ENCODE peak calls at places on chromosome 13, in six cellular contexts. C is naive thymus-derived CD4-positive, alpha-beta T cell; Z is GM23248; I is thoracic aorta; E is tibial artery; Q is spleen. V is an unnamed sample.

GRCh38 chr13:34409496-34410163 is 532.4 kb upstream of the NBEA start:
- DNase-seq in I (no peak), E (no peak), Z (no peak), Q (no peak), C (no peak), V (no peak)

GRCh38 chr13:112119192-112120030 is 52.5 kb downstream of the SOX1 start:
- DNase-seq in Q (peak; percentile 55), I (no peak), E (no peak), C (no peak), Z (no peak), V (no peak)

GRCh38 chr13:26599403-26599802 is 41.9 kb downstream of the WASF3 start:
- DNase-seq in I (no peak), C (no peak), Q (no peak), Z (no peak), E (no peak), V (no peak)

GRCh38 chr13:98483636-98484288 is 93.1 kb downstream of the STK24 start:
- DNase-seq in Q (no peak), C (no peak), Z (peak; percentile 37), E (no peak), I (no peak), V (no peak)

GRCh38 chr13:67416047-67416925 is 186.2 kb upstream of the PCDH9 start:
- DNase-seq in Q (no peak), I (no peak), C (no peak), E (no peak), Z (peak; percentile 24), V (no peak)

GRCh38 chr13:59371229-59371628 is 792.5 kb downstream of the DIAPH3 start:
- DNase-seq in C (no peak), Q (no peak), E (no peak), Z (no peak), I (no peak), V (no peak)

GRCh38 chr13:24271611-24272451 is 37.5 kb upstream of the C1QTNF9 start:
- DNase-seq in Z (peak; percentile 66), I (no peak), E (peak; percentile 52), Q (peak; percentile 93), C (peak; percentile 90), V (peak; percentile 88)

GRCh38 chr13:72284791-72285190 is 417.8 kb upstream of the DACH1 start:
- DNase-seq in Q (no peak), I (no peak), C (no peak), Z (no peak), E (no peak), V (no peak)

GRCh38 chr13:30318026-30318425 is 10.7 kb upstream of the KATNAL1 start:
- DNase-seq in C (no peak), Q (no peak), Z (no peak), E (no peak), I (no peak), V (no peak)

GRCh38 chr13:101449971-101450748 is 2.3 kb upstream of the ITGBL1 start:
- DNase-seq in E (no peak), C (no peak), Z (peak; percentile 93), I (no peak), Q (no peak), V (no peak)

GRCh38 chr13:33349996-33350826 is 64.7 kb upstream of the STARD13 start:
- DNase-seq in I (no peak), C (no peak), E (peak; percentile 59), Q (peak; percentile 88), Z (peak; percentile 67), V (peak; percentile 84)

GRCh38 chr13:19672990-19673389 is 39.5 kb downstream of the MPHOSPH8 start:
- DNase-seq in Z (no peak), E (no peak), I (no peak), Q (no peak), C (no peak), V (no peak)

GRCh38 chr13:54574791-54575190 is 1546.2 kb downstream of the OLFM4 start:
- DNase-seq in I (no peak), C (no peak), Q (no peak), Z (no peak), E (no peak), V (no peak)

GRCh38 chr13:23656637-23657036 is 86.4 kb downstream of the TNFRSF19 start:
- DNase-seq in E (no peak), I (no peak), Z (peak; percentile 69), Q (no peak), C (no peak), V (peak; percentile 52)

DNA sequence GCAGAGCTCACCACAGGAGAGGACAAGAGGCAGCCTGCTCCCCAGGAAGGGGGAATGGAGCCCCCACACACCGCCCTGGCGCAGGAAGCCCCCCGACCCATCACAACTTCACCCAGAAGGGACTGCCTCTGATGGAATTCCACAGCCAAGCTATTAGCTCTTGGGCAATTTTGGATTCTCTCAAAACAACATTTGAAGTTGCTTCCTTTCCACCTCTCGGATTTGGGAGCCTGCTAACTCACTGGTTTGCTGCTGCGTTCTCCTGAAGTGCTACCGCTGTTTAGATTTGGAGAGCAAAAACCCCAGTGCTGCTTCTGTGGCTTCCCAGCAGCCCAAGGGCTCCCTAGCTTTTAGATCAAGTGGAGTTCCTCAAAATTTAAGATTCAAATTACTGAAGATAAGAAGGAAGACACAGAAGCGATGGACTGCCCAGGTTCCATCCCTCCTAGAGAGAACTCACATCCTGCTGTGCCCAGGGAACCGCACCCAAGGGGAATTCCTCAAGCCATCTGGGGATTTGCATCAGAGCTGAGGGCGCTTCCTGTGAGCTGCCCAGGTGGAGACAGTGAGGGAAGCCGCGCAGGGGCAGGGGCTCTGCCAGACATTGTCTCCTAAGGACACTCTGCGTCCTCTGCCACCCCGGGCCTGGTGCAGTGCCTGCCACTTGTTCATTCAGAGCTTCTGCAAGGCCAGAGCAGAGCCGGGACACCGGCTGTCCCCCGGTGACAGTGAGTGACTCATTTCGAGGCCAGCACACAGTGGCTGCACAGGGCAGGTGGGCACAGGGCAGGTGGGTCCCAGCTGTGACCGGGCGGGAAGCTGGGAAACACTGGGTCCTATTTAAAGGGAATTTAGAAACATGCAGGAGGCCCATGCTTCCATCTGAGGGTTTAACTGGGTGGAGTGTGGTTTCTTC is 45.5 kb downstream of the COL4A1 start:
- DNase-seq in C (no peak), Z (no peak), I (no peak), Q (no peak), E (no peak), V (no peak)
- H3K27ac ChIP-seq in C (no peak overlapping the region), Z (no peak overlapping the region), I (peak overlapping the region; percentile 75), Q (peak overlapping the region; percentile 73), E (peak overlapping the region; percentile 74), V (peak overlapping the region; percentile 67)

DNA sequence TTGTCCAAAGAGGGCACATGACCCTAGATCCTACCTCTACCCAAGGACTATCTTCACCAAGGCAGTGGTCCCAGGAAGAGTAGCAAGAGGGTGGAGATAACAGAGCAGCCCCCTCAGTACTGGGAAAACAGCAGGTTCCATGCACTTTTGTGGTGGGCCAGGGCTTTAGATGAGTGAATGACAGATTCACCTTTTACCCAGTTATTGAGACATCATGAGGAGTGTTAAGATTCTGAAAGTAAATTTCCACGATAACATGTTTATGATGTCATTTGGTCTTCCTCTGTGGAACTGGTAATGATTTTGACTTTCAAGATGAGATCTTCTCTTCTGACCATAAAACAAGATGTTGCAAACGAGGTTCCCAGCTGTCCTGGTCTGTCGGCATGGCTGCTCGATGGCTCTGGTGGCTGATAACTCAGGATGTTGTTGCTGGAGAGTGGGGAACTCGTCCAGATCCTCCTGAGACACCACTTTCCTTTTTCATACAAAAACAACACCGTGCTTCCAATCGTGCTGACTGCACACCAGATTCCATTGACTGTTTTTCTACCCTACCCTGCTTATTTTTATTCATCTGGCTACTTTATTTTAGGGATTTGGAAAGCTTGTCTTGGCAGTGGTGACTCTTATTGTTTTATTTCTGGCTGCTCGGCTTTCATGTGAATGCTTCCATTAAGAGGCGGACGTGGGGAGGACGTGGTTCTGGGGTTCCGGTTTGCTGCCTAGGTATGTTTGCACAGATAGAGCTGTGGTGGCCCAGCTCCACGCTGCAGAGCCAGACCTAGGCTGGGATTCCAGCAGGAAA is 88.5 kb downstream of the LRCH1 start:
- DNase-seq in I (no peak), Z (peak; percentile 34), E (no peak), Q (no peak), C (no peak), V (peak; percentile 63)
- H3K4me1 ChIP-seq in I (peaks cover 34% of the 10 kb centered on the region), Z (peaks cover 24% of the 10 kb centered on the region), E (peaks cover 21% of the 10 kb centered on the region), Q (peaks cover 24% of the 10 kb centered on the region), C (no peaks in the 10 kb centered on the region), V (peaks cover 82% of the 10 kb centered on the region)

DNA sequence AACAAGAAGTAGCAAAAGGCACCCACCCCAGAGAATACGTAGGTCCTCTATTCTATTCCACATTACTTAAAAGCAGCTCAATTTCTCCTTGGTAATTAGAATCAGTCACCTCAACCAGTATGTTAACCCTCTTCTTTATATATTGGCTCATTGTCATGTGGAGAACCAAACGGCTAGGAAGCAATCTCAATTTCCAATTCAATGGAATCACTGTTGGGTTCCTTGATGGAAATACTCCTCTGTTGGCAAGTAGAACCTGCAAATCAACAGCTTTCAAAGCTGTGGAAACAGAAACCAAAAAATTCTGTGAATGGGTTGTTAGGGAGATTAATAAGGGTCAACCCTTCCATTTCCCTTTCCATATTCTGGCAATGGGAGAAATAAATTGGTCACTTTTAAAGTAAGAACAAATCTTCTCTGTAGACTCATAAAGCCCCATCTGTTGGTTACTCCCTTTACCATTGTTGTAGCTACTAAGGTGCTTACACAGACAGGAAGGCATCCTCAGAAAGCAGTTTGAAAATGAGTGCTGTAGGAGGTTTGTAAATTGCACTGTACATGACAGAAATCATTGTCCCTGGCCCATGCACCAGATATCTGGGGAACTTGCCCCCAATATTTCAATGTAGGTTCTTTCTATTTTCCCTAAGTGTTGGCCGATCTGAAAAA is 138.6 kb upstream of the UFM1 start:
- DNase-seq in E (no peak), C (no peak), I (no peak), Q (no peak), Z (no peak), V (no peak)
- H3K9me3 ChIP-seq in E (no peaks in the 10 kb centered on the region), C (no peaks in the 10 kb centered on the region), I (no peaks in the 10 kb centered on the region), Q (no peaks in the 10 kb centered on the region), Z (no peaks in the 10 kb centered on the region), V (peaks cover 15% of the 10 kb centered on the region)

GRCh38 chr13:46598140-46598819 is 45.3 kb downstream of the LRCH1 start:
- DNase-seq in C (no peak), Q (no peak), I (no peak), Z (no peak), E (no peak), V (no peak)
- H3K27ac ChIP-seq in C (no peak overlapping the region), Q (peak overlapping the region; percentile 82), I (peak overlapping the region; percentile 65), Z (no peak overlapping the region), E (no peak overlapping the region), V (peak overlapping the region; percentile 46)

V was measured in heart left ventricle.